ENCODE peak calls at places on chromosomes 1 and 21, in eight cellular contexts. I, G, A, T, X, D, O and U are unnamed samples.

GRCh38 chr1:24186711-24186992 is 437 bp downstream of the IFNLR1 start:
- DNase-seq in I (no peak), G (no peak), A (no peak), T (no peak), X (no peak), D (no peak), O (no peak), U (no peak)

GRCh38 chr1:183331095-183331742 is 87.0 kb downstream of the NMNAT2 start:
- DNase-seq in I (no peak), G (no peak), A (no peak), T (no peak), X (no peak), D (no peak), O (no peak), U (no peak)

GRCh38 chr1:218525451-218526197 is 180.5 kb downstream of the TGFB2 start:
- DNase-seq in I (no peak), G (peak), A (no peak), T (no peak), X (no peak), D (no peak), O (no peak), U (no peak)

GRCh38 chr1:157189986-157190982 is 52.1 kb upstream of the ETV3 start:
- DNase-seq in I (no peak), G (no peak), A (no peak), T (no peak), X (no peak), D (no peak), O (no peak), U (no peak)

GRCh38 chr1:210600421-210601195 is 271.9 kb downstream of the HHAT start:
- DNase-seq in I (no peak), G (no peak), A (no peak), T (no peak), X (no peak), D (no peak), O (no peak), U (no peak)

GRCh38 chr21:35511298-35512162 is 462.4 kb upstream of the RUNX1 start:
- DNase-seq in I (peak), G (no peak), A (no peak), T (no peak), X (peak), D (no peak), O (no peak), U (no peak)

GRCh38 chr1:91611498-91611917 is 110.9 kb downstream of the CDC7 start:
- DNase-seq in I (no peak), G (no peak), A (no peak), T (no peak), X (peak), D (no peak), O (no peak), U (no peak)

GRCh38 chr1:36352141-36352909 is 28.9 kb upstream of the EVA1B start:
- DNase-seq in I (peak), G (peak), A (no peak), T (peak), X (peak), D (no peak), O (no peak), U (no peak)

GRCh38 chr1:162661336-162661735 is 29.1 kb downstream of the DDR2 start:
- DNase-seq in I (no peak), G (no peak), A (no peak), T (no peak), X (no peak), D (no peak), O (no peak), U (no peak)

GRCh38 chr1:25787477-25788043 is 12.4 kb upstream of the SELENON start:
- DNase-seq in I (no peak), G (no peak), A (no peak), T (peak), X (no peak), D (no peak), O (no peak), U (no peak)

GRCh38 chr1:32886012-32886827 is at the start of gene HPCA:
- DNase-seq in I (peak), G (peak), A (peak), T (peak), X (peak), D (no peak), O (peak), U (no peak)

GRCh38 chr1:88079036-88079435 is 605.0 kb upstream of the PKN2 start:
- DNase-seq in I (peak), G (peak), A (no peak), T (no peak), X (no peak), D (no peak), O (no peak), U (no peak)

GRCh38 chr1:7007902-7008301 is 222.6 kb downstream of the CAMTA1 start:
- DNase-seq in I (no peak), G (no peak), A (no peak), T (no peak), X (no peak), D (no peak), O (no peak), U (no peak)